ENCODE peak calls at places on chromosomes 13 and 19, in four cellular contexts. A, O, P and B are unnamed samples.

GRCh38 chr13:90783273-90783672 is 564.2 kb upstream of the MIR17HG start:
- DNase-seq in P (no peak), O (no peak), A (no peak), B (no peak)

GRCh38 chr19:13906525-13906904 is 514 bp downstream of the CC2D1A start:
- DNase-seq in O (no peak), P (no peak), A (peak; percentile 23), B (no peak)

GRCh38 chr13:24022568-24022967 is 125.3 kb upstream of the C1QTNF9B start:
- DNase-seq in P (no peak), A (no peak), O (no peak), B (no peak)

GRCh38 chr13:24865158-24865557 is 101.2 kb downstream of the RNF17 start:
- DNase-seq in A (no peak), O (no peak), P (no peak), B (no peak)

GRCh38 chr19:38263696-38264485 is 482 bp upstream of the SPINT2 start:
- DNase-seq in P (no peak), A (peak; percentile 94), O (peak; percentile 44), B (peak; percentile 100)

GRCh38 chr13:94706854-94707399 is 5.4 kb downstream of the SOX21 start:
- DNase-seq in P (no peak), O (no peak), A (no peak), B (peak; percentile 48)

GRCh38 chr19:19540707-19541515 is 2.8 kb downstream of the CILP2 start:
- DNase-seq in P (no peak), A (peak; percentile 90), O (no peak), B (peak; percentile 99)

GRCh38 chr13:27014406-27015359 is 156.9 kb downstream of the USP12 start:
- DNase-seq in P (no peak), O (no peak), A (no peak), B (no peak)

GRCh38 chr13:25775986-25776385 is 275.8 kb downstream of the SHISA2 start:
- DNase-seq in A (no peak), O (no peak), P (no peak), B (no peak)

GRCh38 chr13:76730220-76730619 is 156.0 kb downstream of the KCTD12 start:
- DNase-seq in P (no peak), O (no peak), A (no peak), B (no peak)

GRCh38 chr19:32206065-32206464 is 139.3 kb upstream of the ZNF507 start:
- DNase-seq in O (no peak), A (no peak), P (no peak), B (no peak)

GRCh38 chr13:98549006-98549727 is 27.7 kb downstream of the STK24 start:
- DNase-seq in A (no peak), O (no peak), P (no peak), B (no peak)

GRCh38 chr13:57633141-57633949 is 1.8 kb downstream of the PCDH17 start:
- DNase-seq in O (peak; percentile 79), A (no peak), P (no peak), B (peak; percentile 88)